ENCODE peak calls at places on chromosome 15, in six cellular contexts. Z is fibroblast of mammary gland, V is nephron progenitor cell, T is fibroblast of lung, S is MCF 10A, W is breast epithelium. H is an unnamed sample.

GRCh38 chr15:94185547-94186236 is 45.7 kb upstream of the MCTP2 start:
- DNase-seq in Z (no peak), V (no peak), T (no peak), S (no peak), W (no peak), H (no peak)

GRCh38 chr15:90001062-90001682 is at the start of gene ZNF710:
- DNase-seq in Z (peak; percentile 65), V (peak; percentile 56), T (peak; percentile 78), S (peak; percentile 56), W (no peak), H (peak; percentile 70)

GRCh38 chr15:23983500-23984259 is 296.6 kb upstream of the NDN start:
- DNase-seq in Z (no peak), V (no peak), T (no peak), S (no peak), W (no peak), H (no peak)

GRCh38 chr15:98952381-98952803 is 55.2 kb downstream of the PGPEP1L start:
- DNase-seq in Z (no peak), V (no peak), T (peak; percentile 48), S (no peak), W (no peak), H (no peak)

GRCh38 chr15:74542192-74543042 is 1.4 kb downstream of the ARID3B start:
- DNase-seq in Z (no peak), V (no peak), T (no peak), S (peak; percentile 9), W (no peak), H (no peak)

GRCh38 chr15:98154863-98155262 is 194.4 kb downstream of the ARRDC4 start:
- DNase-seq in Z (peak; percentile 84), V (no peak), T (peak; percentile 84), S (peak; percentile 84), W (no peak), H (no peak)

GRCh38 chr15:75785771-75786563 is 57.3 kb upstream of the UBE2Q2 start:
- DNase-seq in Z (no peak), V (peak; percentile 51), T (peak; percentile 9), S (no peak), W (no peak), H (no peak)

GRCh38 chr15:52137432-52138357 is 25.1 kb upstream of the BCL2L10 start:
- DNase-seq in Z (no peak), V (no peak), T (no peak), S (no peak), W (no peak), H (peak; percentile 40)

GRCh38 chr15:37789392-37789776 is 145.1 kb upstream of the TMCO5A start:
- DNase-seq in Z (no peak), V (no peak), T (no peak), S (no peak), W (no peak), H (no peak)

GRCh38 chr15:66186049-66186825 is 67.3 kb downstream of the MEGF11 start:
- DNase-seq in Z (peak; percentile 4), V (no peak), T (peak; percentile 40), S (peak; percentile 7), W (no peak), H (no peak)

H was measured in mucosa of descending colon.